ENCODE peak calls at places on chromosomes 7 and 10, in eight cellular contexts. A, F, E, Y, U, W, I and L are unnamed samples.

GRCh38 chr10:3874988-3875841 is 90.2 kb upstream of the KLF6 start:
- DNase-seq in A (no peak), F (no peak), E (peak), Y (no peak), U (no peak), W (no peak), I (no peak), L (no peak)

GRCh38 chr10:88080213-88080612 is 216.8 kb downstream of the PTEN start:
- DNase-seq in A (peak), F (peak), E (no peak), Y (no peak), U (no peak), W (no peak), I (no peak), L (no peak)

GRCh38 chr7:5428470-5429252 is 5.0 kb upstream of the TNRC18 start:
- DNase-seq in A (no peak), F (no peak), E (peak), Y (peak), U (peak), W (no peak), I (no peak), L (peak)

GRCh38 chr10:113436836-113437235 is 116.0 kb upstream of the HABP2 start:
- DNase-seq in A (no peak), F (no peak), E (no peak), Y (no peak), U (no peak), W (no peak), I (no peak), L (no peak)

GRCh38 chr7:104943502-104944343 is 70.3 kb upstream of the KMT2E start:
- DNase-seq in A (peak), F (peak), E (peak), Y (peak), U (peak), W (peak), I (no peak), L (peak)

GRCh38 chr10:132526676-132527075 is 10.9 kb upstream of the INPP5A start:
- DNase-seq in A (no peak), F (no peak), E (peak), Y (no peak), U (no peak), W (no peak), I (no peak), L (no peak)

GRCh38 chr7:2313450-2314208 is 612 bp downstream of the SNX8 start:
- DNase-seq in A (peak), F (no peak), E (no peak), Y (no peak), U (no peak), W (no peak), I (no peak), L (peak)

GRCh38 chr10:5198386-5198785 is 1.7 kb downstream of the AKR1C4 start:
- DNase-seq in A (no peak), F (no peak), E (no peak), Y (no peak), U (no peak), W (no peak), I (no peak), L (no peak)

GRCh38 chr10:79403441-79404230 is 41.8 kb downstream of the ZCCHC24 start:
- DNase-seq in A (no peak), F (no peak), E (no peak), Y (peak), U (peak), W (no peak), I (no peak), L (no peak)

GRCh38 chr10:132881186-132881920 is 61.0 kb downstream of the CFAP46 start:
- DNase-seq in A (no peak), F (no peak), E (peak), Y (peak), U (peak), W (no peak), I (no peak), L (peak)

GRCh38 chr10:42578019-42578418 is 60.4 kb downstream of the ZNF33B start:
- DNase-seq in A (no peak), F (no peak), E (no peak), Y (no peak), U (no peak), W (no peak), I (no peak), L (no peak)

GRCh38 chr10:92993671-92994304 is 66.8 kb upstream of the CYP26C1 start:
- DNase-seq in A (no peak), F (no peak), E (no peak), Y (no peak), U (no peak), W (no peak), I (no peak), L (no peak)

GRCh38 chr7:17530741-17531417 is 232.4 kb downstream of the AHR start:
- DNase-seq in A (no peak), F (no peak), E (no peak), Y (no peak), U (no peak), W (peak), I (no peak), L (no peak)

GRCh38 chr7:21766218-21766617 is 179.5 kb downstream of the CDCA7L start:
- DNase-seq in A (no peak), F (no peak), E (no peak), Y (no peak), U (no peak), W (no peak), I (no peak), L (no peak)

GRCh38 chr7:102404005-102404861 is 8.1 kb downstream of the PRKRIP1 start:
- DNase-seq in A (no peak), F (peak), E (peak), Y (no peak), U (no peak), W (peak), I (peak), L (no peak)

GRCh38 chr10:86113501-86113900 is 253.1 kb downstream of the GRID1 start:
- DNase-seq in A (no peak), F (no peak), E (no peak), Y (no peak), U (no peak), W (no peak), I (no peak), L (no peak)

GRCh38 chr7:2876031-2876862 is 32.1 kb upstream of the GNA12 start:
- DNase-seq in A (no peak), F (peak), E (no peak), Y (no peak), U (no peak), W (no peak), I (no peak), L (no peak)

GRCh38 chr7:91722831-91723230 is 157.7 kb downstream of the MTERF1 start:
- DNase-seq in A (no peak), F (no peak), E (no peak), Y (no peak), U (no peak), W (no peak), I (no peak), L (no peak)

GRCh38 chr10:114613237-114613979 is 44.7 kb downstream of the ABLIM1 start:
- DNase-seq in A (no peak), F (peak), E (peak), Y (no peak), U (peak), W (no peak), I (no peak), L (no peak)

GRCh38 chr7:94509264-94509878 is at the start of gene CASD1:
- DNase-seq in A (peak), F (peak), E (peak), Y (peak), U (peak), W (no peak), I (peak), L (peak)

GRCh38 chr10:44627591-44628354 is 242.9 kb upstream of the CXCL12 start:
- DNase-seq in A (no peak), F (no peak), E (no peak), Y (no peak), U (no peak), W (no peak), I (no peak), L (no peak)

GRCh38 chr7:148962823-148963582 is 65.3 kb downstream of the PDIA4 start:
- DNase-seq in A (peak), F (peak), E (peak), Y (peak), U (peak), W (peak), I (no peak), L (peak)

GRCh38 chr7:100220833-100221718 is 1.3 kb downstream of the PVRIG start:
- DNase-seq in A (no peak), F (no peak), E (peak), Y (no peak), U (no peak), W (no peak), I (no peak), L (no peak)

GRCh38 chr7:100221767-100222444 is 2.2 kb downstream of the PVRIG start:
- DNase-seq in A (no peak), F (no peak), E (no peak), Y (no peak), U (no peak), W (no peak), I (no peak), L (no peak)

GRCh38 chr7:100215895-100216294 is 3.9 kb upstream of the PVRIG start:
- DNase-seq in A (no peak), F (no peak), E (no peak), Y (peak), U (peak), W (no peak), I (no peak), L (no peak)

GRCh38 chr7:100222445-100223132 is 2.8 kb downstream of the PVRIG start:
- DNase-seq in A (no peak), F (no peak), E (no peak), Y (no peak), U (no peak), W (no peak), I (no peak), L (no peak)

DNA sequence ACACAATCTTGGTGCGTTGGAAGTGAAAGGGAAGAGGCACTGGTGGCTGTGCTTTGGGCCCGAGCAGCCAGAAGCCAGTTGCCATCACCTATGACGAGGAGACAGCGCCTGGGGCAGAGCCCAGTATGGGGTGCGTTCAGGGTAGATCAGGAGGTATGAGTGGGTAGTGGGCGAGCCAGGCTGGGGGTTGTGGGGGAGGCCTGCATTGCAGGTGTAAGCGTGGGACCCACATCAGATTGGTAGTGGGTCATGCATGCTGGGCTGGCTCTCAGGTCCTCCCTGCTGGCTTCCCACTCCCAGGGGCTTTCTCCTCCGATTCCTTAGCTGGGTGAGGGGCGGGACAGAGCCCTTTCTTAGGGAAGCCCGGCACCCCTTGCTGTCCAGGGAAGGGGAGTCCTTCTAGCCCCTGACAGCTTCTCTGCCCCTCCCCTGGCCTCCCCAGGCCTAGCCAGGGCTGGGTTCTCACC is 445 bp upstream of the PVRIG start:
- DNase-seq in A (no peak), F (no peak), E (no peak), Y (no peak), U (no peak), W (no peak), I (no peak), L (no peak)
- H3K4me3 ChIP-seq in A (no peak), F (no peak), E (no peak), Y (no peak), U (no peak), W (no peak), I (no peak), L (no peak)

DNA sequence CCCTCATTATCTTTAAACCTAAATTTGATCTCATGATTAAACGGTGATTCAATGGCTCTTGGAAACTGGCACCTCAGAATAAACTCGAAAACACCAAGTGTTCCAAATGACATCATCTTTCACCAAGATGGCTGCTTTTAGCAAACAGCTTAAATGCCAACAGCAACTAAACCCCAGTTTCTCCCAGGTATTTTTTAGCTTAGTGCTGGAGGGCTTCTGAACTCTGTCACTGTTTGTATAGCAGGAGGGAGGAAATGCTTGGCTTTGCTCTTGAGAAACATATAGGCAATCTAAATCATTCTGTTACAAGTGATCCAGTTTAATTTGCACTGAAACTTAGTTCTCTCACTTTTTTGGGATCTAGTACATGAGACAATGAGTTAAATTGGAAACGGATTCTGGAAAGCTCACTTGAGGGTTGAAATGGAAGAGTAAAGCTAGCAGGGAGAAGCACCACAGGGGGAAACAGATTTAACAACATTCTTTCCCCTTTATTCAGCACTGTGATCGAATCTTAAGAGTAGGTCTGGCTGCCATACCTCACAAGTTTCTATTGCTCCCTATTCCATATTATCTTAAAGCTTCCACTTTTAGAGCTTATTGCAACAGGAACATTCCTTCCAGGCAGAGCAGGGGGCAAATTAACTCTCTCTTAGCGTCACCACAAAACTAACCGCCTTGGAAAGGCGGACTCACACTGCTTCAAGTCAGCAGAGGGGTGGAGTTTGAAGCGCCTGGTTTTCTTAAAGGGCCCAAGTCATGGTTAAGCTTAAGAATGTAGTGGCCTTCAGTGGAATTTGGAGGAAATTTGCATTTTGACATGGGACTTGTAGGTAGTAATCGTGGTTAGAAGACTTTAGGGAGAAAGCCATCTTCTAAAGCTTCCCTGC is 1.8 kb upstream of the CCDC6 start:
- DNase-seq in A (peak), F (peak), E (peak), Y (peak), U (peak), W (peak), I (peak), L (peak)
- TF ChIP-seq POLR2A in A (peak), F (peak), E (no peak), Y (peak), U (peak), W (peak), I (peak), L (no peak)

DNA sequence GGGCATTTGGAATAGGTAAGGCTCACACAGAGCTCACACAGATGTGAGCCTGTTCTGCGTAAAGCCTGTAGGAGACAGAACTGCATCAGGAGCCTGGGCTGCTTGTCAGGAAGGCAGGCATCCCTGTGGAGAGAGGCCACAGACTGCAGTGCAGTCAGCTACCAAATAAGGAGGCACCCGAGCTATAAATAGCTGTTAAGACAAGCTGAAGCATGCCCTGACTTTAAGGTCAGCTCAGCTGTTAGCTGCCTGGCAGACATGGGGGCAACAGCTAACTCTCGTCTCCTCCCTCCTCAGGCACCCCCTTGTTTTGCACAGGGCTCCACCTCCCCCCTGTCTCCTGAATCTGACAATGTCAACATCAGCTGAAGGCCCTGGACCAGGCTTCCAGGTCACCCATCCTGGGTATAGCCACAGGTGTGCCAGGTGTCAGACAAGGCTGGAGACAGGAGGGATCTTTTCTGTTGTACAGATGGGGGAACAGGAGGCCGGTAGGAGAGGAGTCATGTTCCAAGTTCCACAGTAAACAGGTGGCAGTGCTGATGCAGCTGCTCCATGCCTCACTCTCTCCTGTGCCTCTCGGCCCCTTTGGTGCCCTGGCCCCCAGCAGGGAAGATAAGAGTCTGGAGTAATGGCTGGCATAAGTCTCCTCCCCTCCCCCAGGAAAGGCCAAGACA is 27.6 kb upstream of the MKRN1 start:
- DNase-seq in A (peak), F (peak), E (no peak), Y (peak), U (no peak), W (no peak), I (peak), L (no peak)
- TF ChIP-seq CTCF in A (no peak), F (no peak), E (no peak), Y (no peak), U (no peak), W (no peak), I (no peak), L (no peak)

GRCh38 chr7:139725077-139725476 is 52.7 kb downstream of the HIPK2 start:
- DNase-seq in A (peak), F (no peak), E (peak), Y (no peak), U (no peak), W (no peak), I (no peak), L (no peak)

GRCh38 chr7:139726485-139726869 is 51.3 kb downstream of the HIPK2 start:
- DNase-seq in A (no peak), F (no peak), E (peak), Y (no peak), U (peak), W (no peak), I (no peak), L (no peak)

GRCh38 chr7:139728203-139728602 is 49.6 kb downstream of the HIPK2 start:
- DNase-seq in A (no peak), F (no peak), E (peak), Y (no peak), U (no peak), W (no peak), I (no peak), L (peak)

GRCh38 chr7:139725843-139726484 is 51.8 kb downstream of the HIPK2 start:
- DNase-seq in A (no peak), F (no peak), E (peak), Y (no peak), U (peak), W (no peak), I (no peak), L (peak)

GRCh38 chr7:139727151-139727705 is 50.6 kb downstream of the HIPK2 start:
- DNase-seq in A (no peak), F (no peak), E (peak), Y (no peak), U (no peak), W (no peak), I (no peak), L (peak)
- H3K4me3 ChIP-seq in A (no peak), F (no peak), E (no peak), Y (no peak), U (no peak), W (no peak), I (no peak), L (no peak)

DNA sequence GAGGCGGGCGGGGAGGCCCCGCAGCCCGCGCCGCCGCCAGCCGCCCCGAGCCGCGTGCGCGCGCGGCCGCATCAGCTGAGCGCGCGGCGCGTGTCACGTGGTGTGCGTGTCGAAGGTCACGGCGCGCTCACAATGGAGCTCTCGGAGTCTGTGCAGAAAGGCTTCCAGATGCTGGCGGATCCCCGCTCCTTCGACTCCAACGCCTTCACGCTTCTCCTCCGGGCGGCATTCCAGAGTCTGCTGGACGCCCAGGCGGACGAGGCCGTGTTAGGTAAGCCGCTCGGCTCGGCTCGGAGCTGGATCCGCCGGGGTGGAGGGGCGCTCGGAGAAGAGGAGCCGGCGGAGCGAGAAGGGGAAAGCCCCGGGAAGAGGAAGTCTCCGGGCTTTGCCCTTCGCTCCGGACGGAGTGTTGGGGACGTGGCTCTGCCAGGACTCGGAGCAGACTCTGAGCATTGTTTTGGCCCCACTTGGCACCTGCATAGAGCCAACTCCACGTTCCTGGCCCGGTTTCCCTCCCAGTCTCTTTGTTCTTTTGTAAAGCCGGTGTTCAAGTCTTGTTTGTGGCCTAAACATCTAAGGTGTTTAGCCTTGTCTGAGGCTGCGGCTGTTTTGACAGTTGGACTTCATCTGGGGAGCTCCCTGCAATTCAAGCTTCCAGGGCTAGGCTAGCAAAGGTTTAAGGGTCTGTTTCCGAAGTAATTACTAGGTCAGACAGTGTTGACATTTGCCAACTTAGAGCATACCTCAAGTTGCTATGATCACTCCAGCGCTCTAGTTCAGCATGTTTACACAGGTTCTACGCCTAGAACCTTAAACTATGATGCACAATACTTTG is at the start of gene COMMD3:
- DNase-seq in A (peak), F (peak), E (peak), Y (peak), U (peak), W (no peak), I (peak), L (peak)
- TF ChIP-seq POLR2A in A (peak), F (peak), E (peak), Y (peak), U (peak), W (peak), I (no peak), L (peak)